ENCODE peak calls at places on chromosomes 7 and 10, in five cellular contexts. U is cardiac muscle cell, G is esophagus squamous epithelium, R is esophagus muscularis mucosa, H is aorta. Y is an unnamed sample.

GRCh38 chr7:71326596-71326995 is 194.7 kb downstream of the GALNT17 start:
- DNase-seq in G (no peak), H (no peak), U (no peak), R (no peak), Y (no peak)

GRCh38 chr10:23280420-23281043 is 64.1 kb downstream of the C10orf67 start:
- DNase-seq in U (no peak), G (no peak), R (no peak), H (no peak), Y (no peak)

GRCh38 chr10:129784286-129784685 is 179.8 kb downstream of the EBF3 start:
- DNase-seq in G (no peak), R (no peak), U (no peak), H (peak), Y (no peak)

GRCh38 chr10:71243756-71244637 is 31.6 kb downstream of the UNC5B start:
- DNase-seq in U (no peak), H (no peak), G (no peak), R (no peak), Y (no peak)

GRCh38 chr10:63123963-63124362 is 9.2 kb upstream of the NRBF2 start:
- DNase-seq in G (no peak), R (no peak), U (no peak), H (no peak), Y (no peak)

GRCh38 chr7:48285365-48285764 is 114.1 kb downstream of the ABCA13 start:
- DNase-seq in R (no peak), U (no peak), H (no peak), G (no peak), Y (no peak)

GRCh38 chr10:78552261-78552811 is 516.4 kb upstream of the ZMIZ1 start:
- DNase-seq in R (peak), U (peak), H (peak), G (no peak), Y (peak)

GRCh38 chr10:30434273-30435067 is 486 bp downstream of the MAP3K8 start:
- DNase-seq in H (peak), G (peak), R (peak), U (peak), Y (peak)

GRCh38 chr7:113179313-113179712 is 61.0 kb upstream of the SMIM30 start:
- DNase-seq in R (no peak), G (no peak), U (no peak), H (no peak), Y (no peak)

GRCh38 chr10:108691126-108691525 is 1232.2 kb downstream of the XPNPEP1 start:
- DNase-seq in G (no peak), R (no peak), H (no peak), U (no peak), Y (no peak)

GRCh38 chr7:43273939-43274719 is 161.7 kb downstream of the HECW1 start:
- DNase-seq in R (no peak), H (no peak), U (no peak), G (no peak), Y (no peak)

GRCh38 chr7:150565239-150565638 is 2.0 kb upstream of the GIMAP4 start:
- DNase-seq in H (no peak), G (no peak), U (no peak), R (no peak), Y (no peak)

GRCh38 chr7:150562919-150563318 is 4.3 kb upstream of the GIMAP4 start:
- DNase-seq in H (no peak), U (no peak), R (no peak), G (no peak), Y (no peak)

GRCh38 chr7:150566572-150566971 is 618 bp upstream of the GIMAP4 start:
- DNase-seq in U (no peak), H (no peak), R (no peak), G (no peak), Y (no peak)

GRCh38 chr7:150566123-150566522 is 1.1 kb upstream of the GIMAP4 start:
- DNase-seq in G (no peak), R (no peak), H (no peak), U (no peak), Y (no peak)

GRCh38 chr7:150564045-150564444 is 3.1 kb upstream of the GIMAP4 start:
- DNase-seq in H (no peak), G (no peak), R (no peak), U (no peak), Y (no peak)
- H3K27ac ChIP-seq in H (no peak), G (no peak), R (no peak), U (no peak), Y (no peak)

GRCh38 chr7:139022286-139022685 is 13.6 kb downstream of the ZC3HAV1L start:
- DNase-seq in G (no peak), H (no peak), U (no peak), R (no peak), Y (no peak)
- H3K27ac ChIP-seq in G (no peak), H (no peak), U (no peak), R (no peak), Y (no peak)

GRCh38 chr7:143265017-143265693 is 1.9 kb downstream of the GSTK1 start:
- DNase-seq in U (no peak), H (no peak), R (no peak), G (no peak), Y (no peak)
- H3K27ac ChIP-seq in U (no peak), H (no peak), R (peak), G (no peak), Y (no peak)

GRCh38 chr10:97721871-97722780 is 8.6 kb downstream of the MARVELD1 start:
- DNase-seq in H (peak), U (no peak), G (no peak), R (no peak), Y (no peak)

GRCh38 chr10:97718659-97719142 is 5.2 kb downstream of the MARVELD1 start:
- DNase-seq in U (no peak), G (peak), H (peak), R (no peak), Y (no peak)

GRCh38 chr10:97718178-97718577 is 4.6 kb downstream of the MARVELD1 start:
- DNase-seq in U (no peak), G (no peak), R (no peak), H (no peak), Y (peak)

GRCh38 chr10:97717627-97718026 is 4.1 kb downstream of the MARVELD1 start:
- DNase-seq in R (no peak), U (no peak), G (no peak), H (peak), Y (no peak)

GRCh38 chr10:97719602-97720001 is 6.1 kb downstream of the MARVELD1 start:
- DNase-seq in H (no peak), G (no peak), R (no peak), U (no peak), Y (no peak)
- H3K27ac ChIP-seq in H (peak), G (peak), R (peak), U (no peak), Y (peak)

DNA sequence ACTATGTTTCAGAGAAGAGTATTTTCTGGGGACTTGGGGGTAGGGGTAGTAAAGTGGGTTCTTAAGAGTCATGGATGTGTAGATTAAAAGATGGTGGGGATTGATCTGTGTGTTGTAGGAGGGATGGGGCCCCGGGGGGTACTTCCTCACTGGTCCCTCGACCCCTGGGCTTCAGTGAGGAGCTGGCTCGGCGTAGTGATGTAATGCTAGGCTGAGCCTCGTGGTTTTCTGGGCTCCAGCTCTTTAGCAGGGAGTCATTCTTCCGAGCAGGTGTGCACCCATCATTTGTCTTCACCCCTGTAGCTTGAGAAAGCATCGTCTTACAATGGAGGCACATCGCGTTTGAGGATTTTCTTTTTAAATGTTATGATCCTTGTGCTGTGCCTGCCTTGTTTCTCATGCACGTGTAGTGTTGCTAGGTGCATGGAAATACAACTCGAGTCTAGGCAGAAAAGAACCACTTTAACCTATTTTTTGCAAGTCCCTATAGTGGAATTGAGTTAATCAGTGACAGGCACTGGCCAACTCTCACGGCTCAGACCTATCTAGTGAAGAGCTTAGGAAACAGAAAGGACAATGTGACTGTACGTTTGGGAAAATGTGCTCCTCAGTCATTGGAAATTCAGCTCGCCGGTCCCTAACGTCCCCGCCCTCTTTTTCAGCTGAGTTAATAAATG is 106.1 kb upstream of the BTBD16 start:
- DNase-seq in H (no peak), U (no peak), R (no peak), G (no peak), Y (no peak)
- H3K27ac ChIP-seq in H (no peak), U (no peak), R (peak), G (no peak), Y (no peak)

GRCh38 chr10:125012851-125013528 is 71.1 kb downstream of the ZRANB1 start:
- DNase-seq in U (no peak), G (no peak), H (peak), R (no peak), Y (no peak)

GRCh38 chr10:125011926-125012705 is 70.2 kb downstream of the ZRANB1 start:
- DNase-seq in H (peak), R (no peak), U (no peak), G (no peak), Y (no peak)

GRCh38 chr10:125010362-125010761 is 68.4 kb downstream of the ZRANB1 start:
- DNase-seq in R (no peak), H (peak), U (no peak), G (no peak), Y (no peak)

GRCh38 chr10:125009580-125010235 is 67.8 kb downstream of the ZRANB1 start:
- DNase-seq in H (peak), G (no peak), R (no peak), U (no peak), Y (no peak)

DNA sequence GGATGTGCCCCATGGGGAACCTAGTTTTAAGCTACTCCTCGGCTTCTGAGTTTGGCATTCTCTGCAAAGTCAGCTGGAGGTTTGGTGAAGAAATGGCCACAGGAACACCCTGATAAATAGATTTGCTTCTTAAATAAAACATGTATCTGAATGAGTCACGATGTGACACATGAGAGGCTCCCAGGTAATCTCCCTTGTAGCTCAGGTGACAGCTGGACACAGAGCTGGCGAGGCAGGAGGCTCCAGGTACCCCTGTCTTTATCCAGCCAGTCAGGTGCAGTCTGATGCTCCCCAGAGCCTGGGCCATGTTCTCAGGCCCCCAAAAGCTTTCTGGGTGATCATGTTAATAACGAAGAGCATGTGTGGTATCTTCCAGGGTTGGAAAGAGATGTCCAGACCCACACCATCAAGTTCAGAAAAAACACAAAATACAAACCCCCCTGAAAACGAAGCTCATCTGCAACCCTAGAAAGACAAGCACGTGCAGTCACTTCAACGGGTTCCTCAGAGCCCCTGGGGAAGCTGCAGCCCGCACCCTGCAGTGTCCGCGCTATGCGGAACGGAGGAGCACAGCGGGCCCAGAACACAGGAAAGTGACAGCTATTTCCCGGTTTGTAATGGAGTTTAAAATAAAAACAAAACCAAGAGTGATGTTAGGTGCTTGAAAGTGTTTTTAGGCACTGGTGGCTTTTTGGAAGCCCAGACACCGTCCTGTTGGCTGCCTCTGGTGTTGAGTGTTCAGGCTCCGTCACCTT is 69.4 kb downstream of the ZRANB1 start:
- DNase-seq in R (no peak), U (no peak), G (no peak), H (peak), Y (no peak)
- H3K27ac ChIP-seq in R (peak), U (peak), G (peak), H (peak), Y (no peak)

GRCh38 chr10:28497313-28498126 is 35.4 kb upstream of the WAC start:
- DNase-seq in G (no peak), H (no peak), U (no peak), R (no peak), Y (no peak)
- H3K27ac ChIP-seq in G (no peak), H (no peak), U (no peak), R (no peak), Y (no peak)

GRCh38 chr10:3786295-3786981 is 1.4 kb upstream of the KLF6 start:
- DNase-seq in R (peak), G (no peak), H (peak), U (peak), Y (no peak)
- H3K27ac ChIP-seq in R (peak), G (peak), H (peak), U (peak), Y (peak)

GRCh38 chr7:76191783-76192240 is 9.9 kb upstream of the SRRM3 start:
- DNase-seq in H (no peak), G (no peak), U (peak), R (no peak), Y (no peak)

GRCh38 chr7:76196786-76197185 is 4.9 kb upstream of the SRRM3 start:
- DNase-seq in R (no peak), U (no peak), G (no peak), H (no peak), Y (no peak)

GRCh38 chr7:76198202-76198601 is 3.5 kb upstream of the SRRM3 start:
- DNase-seq in U (no peak), H (no peak), G (no peak), R (no peak), Y (no peak)

GRCh38 chr7:76193478-76193877 is 8.2 kb upstream of the SRRM3 start:
- DNase-seq in G (no peak), R (no peak), H (no peak), U (no peak), Y (no peak)

DNA sequence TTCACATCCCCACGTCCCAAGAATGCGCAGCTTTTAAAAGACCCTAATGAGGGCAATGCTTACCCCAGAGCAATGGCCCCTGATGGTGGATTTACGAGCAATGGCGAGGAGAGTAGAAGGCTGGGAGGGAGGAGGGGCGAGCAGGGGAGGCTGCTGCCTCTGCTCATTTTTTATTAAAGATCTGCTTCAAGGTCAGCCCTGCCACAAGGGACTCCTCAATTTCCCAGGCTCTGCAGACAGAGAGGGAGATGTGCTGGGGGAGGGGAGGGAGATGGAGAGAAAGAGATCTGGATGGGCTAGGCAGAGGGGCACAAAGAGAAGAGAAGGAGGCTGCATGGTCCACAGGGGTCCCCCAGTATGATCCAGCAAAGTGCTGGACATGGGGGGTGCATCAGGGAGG is 7.8 kb upstream of the SRRM3 start:
- DNase-seq in H (no peak), R (no peak), G (no peak), U (no peak), Y (no peak)
- H3K27ac ChIP-seq in H (no peak), R (no peak), G (no peak), U (no peak), Y (no peak)